ENCODE peak calls at places on chromosomes 3 and 15, in ten cellular contexts. D, R, M, W, X, P, C, Y, S and K are unnamed samples.

GRCh38 chr15:56772868-56773639 is 39.7 kb upstream of the ZNF280D start:
- DNase-seq in D (no peak), R (no peak), M (no peak), W (no peak), X (no peak), P (no peak), C (no peak), Y (no peak), S (no peak), K (no peak)

GRCh38 chr3:50415066-50415465 is 55.7 kb upstream of the TMEM115 start:
- DNase-seq in D (no peak), R (no peak), M (no peak), W (no peak), X (no peak), P (no peak), C (no peak), Y (no peak), S (no peak), K (no peak)

GRCh38 chr15:71651750-71652186 is 158.6 kb upstream of the NR2E3 start:
- DNase-seq in D (no peak), R (peak), M (peak), W (peak), X (no peak), P (peak), C (no peak), Y (no peak), S (no peak), K (peak)

GRCh38 chr3:153162513-153163348 is 705 bp downstream of the RAP2B start:
- DNase-seq in D (peak), R (peak), M (no peak), W (peak), X (peak), P (peak), C (peak), Y (no peak), S (no peak), K (peak)

GRCh38 chr3:149902498-149903139 is 68.1 kb downstream of the PFN2 start:
- DNase-seq in D (no peak), R (peak), M (no peak), W (no peak), X (no peak), P (no peak), C (no peak), Y (no peak), S (no peak), K (no peak)

GRCh38 chr15:40151499-40151898 is 9.4 kb upstream of the BUB1B start:
- DNase-seq in D (no peak), R (no peak), M (no peak), W (no peak), X (no peak), P (no peak), C (no peak), Y (no peak), S (no peak), K (no peak)

GRCh38 chr3:72171461-72171860 is 386.5 kb upstream of the PROK2 start:
- DNase-seq in D (no peak), R (peak), M (no peak), W (no peak), X (no peak), P (no peak), C (no peak), Y (no peak), S (no peak), K (no peak)

GRCh38 chr3:185215873-185216586 is 37.8 kb downstream of the EHHADH start:
- DNase-seq in D (no peak), R (peak), M (no peak), W (no peak), X (no peak), P (peak), C (no peak), Y (no peak), S (no peak), K (peak)

GRCh38 chr3:179318876-179319275 is 4.0 kb upstream of the ZNF639 start:
- DNase-seq in D (no peak), R (no peak), M (no peak), W (no peak), X (no peak), P (no peak), C (no peak), Y (no peak), S (no peak), K (no peak)

GRCh38 chr3:104988491-104988890 is 378.2 kb upstream of the ALCAM start:
- DNase-seq in D (no peak), R (no peak), M (no peak), W (no peak), X (no peak), P (no peak), C (no peak), Y (no peak), S (no peak), K (no peak)

GRCh38 chr15:63401078-63401477 is 19.4 kb upstream of the CA12 start:
- DNase-seq in D (no peak), R (peak), M (no peak), W (no peak), X (no peak), P (no peak), C (no peak), Y (no peak), S (no peak), K (no peak)

GRCh38 chr15:38647683-38648082 is 83.1 kb upstream of the RASGRP1 start:
- DNase-seq in D (no peak), R (peak), M (peak), W (no peak), X (no peak), P (peak), C (no peak), Y (peak), S (no peak), K (no peak)

GRCh38 chr15:63499611-63500010 is 4.8 kb upstream of the USP3 start:
- DNase-seq in D (no peak), R (no peak), M (no peak), W (no peak), X (no peak), P (no peak), C (no peak), Y (no peak), S (no peak), K (no peak)

GRCh38 chr3:72665701-72666443 is 182.4 kb downstream of the SHQ1 start:
- DNase-seq in D (peak), R (no peak), M (no peak), W (peak), X (peak), P (no peak), C (no peak), Y (no peak), S (no peak), K (peak)

GRCh38 chr3:55567615-55568014 is 80.5 kb upstream of the WNT5A start:
- DNase-seq in D (no peak), R (peak), M (no peak), W (peak), X (no peak), P (no peak), C (no peak), Y (no peak), S (no peak), K (no peak)

GRCh38 chr3:161576733-161577510 is 80.3 kb downstream of the OTOL1 start:
- DNase-seq in D (no peak), R (no peak), M (no peak), W (no peak), X (no peak), P (peak), C (no peak), Y (no peak), S (no peak), K (no peak)

GRCh38 chr15:71096676-71097075 is 18.6 kb upstream of the THSD4 start:
- DNase-seq in D (no peak), R (peak), M (no peak), W (no peak), X (no peak), P (no peak), C (no peak), Y (no peak), S (no peak), K (no peak)